ENCODE peak calls at places on chromosomes 2 and 18, in eight cellular contexts. A, O, D, X, F, V, H and Q are unnamed samples.

GRCh38 chr2:169222665-169223064 is 139.7 kb downstream of the LRP2 start:
- DNase-seq in A (no peak), O (no peak), D (peak; percentile 38), X (no peak), F (no peak), V (no peak), H (no peak), Q (no peak)

GRCh38 chr2:187390891-187391290 is 57.2 kb downstream of the CALCRL start:
- DNase-seq in A (no peak), O (peak; percentile 91), D (peak; percentile 94), X (peak; percentile 90), F (no peak), V (no peak), H (no peak), Q (no peak)

GRCh38 chr2:135916232-135916631 is 40.0 kb upstream of the MCM6 start:
- DNase-seq in A (no peak), O (no peak), D (peak; percentile 62), X (peak; percentile 24), F (no peak), V (peak; percentile 67), H (no peak), Q (peak; percentile 16)

GRCh38 chr2:77161009-77161408 is 361.2 kb downstream of the LRRTM4 start:
- DNase-seq in A (no peak), O (peak; percentile 89), D (peak; percentile 83), X (peak; percentile 80), F (no peak), V (no peak), H (no peak), Q (no peak)

GRCh38 chr2:69428981-69429380 is 8.3 kb downstream of the NFU1 start:
- DNase-seq in A (no peak), O (no peak), D (peak; percentile 58), X (no peak), F (no peak), V (no peak), H (no peak), Q (no peak)

GRCh38 chr2:45040786-45041185 is 31.5 kb upstream of the SIX2 start:
- DNase-seq in A (no peak), O (no peak), D (no peak), X (no peak), F (no peak), V (peak; percentile 10), H (no peak), Q (peak; percentile 48)

GRCh38 chr18:4352746-4353522 is 102.2 kb downstream of the DLGAP1 start:
- DNase-seq in A (no peak), O (no peak), D (no peak), X (no peak), F (no peak), V (no peak), H (no peak), Q (peak; percentile 11)

GRCh38 chr2:124973396-124973795 is 948.3 kb downstream of the CNTNAP5 start:
- DNase-seq in A (no peak), O (peak; percentile 72), D (peak; percentile 61), X (no peak), F (no peak), V (no peak), H (no peak), Q (no peak)

GRCh38 chr18:62596145-62597005 is 73.5 kb downstream of the ZCCHC2 start:
- DNase-seq in A (no peak), O (no peak), D (no peak), X (no peak), F (no peak), V (no peak), H (no peak), Q (no peak)